ENCODE peak calls at places on chromosomes 13 and 19, in four cellular contexts. One of them, this sample, is unnamed.
A peak's percentile ranks its signal among the peaks of the same experiment; 100 is the strongest.

GRCh38 chr13:111344471-111345191 is 24.2 kb downstream of the TEX29 start:
- DNase-seq in breast epithelium: no peak
- DNase-seq in RWPE1: peak; percentile 23
- DNase-seq in adrenal gland: no peak
- DNase-seq in this sample: peak; percentile 27

GRCh38 chr19:16076958-16077611 is 790 bp downstream of the TPM4 start:
- DNase-seq in breast epithelium: peak; percentile 61
- DNase-seq in RWPE1: no peak
- DNase-seq in adrenal gland: peak; percentile 59
- DNase-seq in this sample: no peak

GRCh38 chr19:45295873-45296272 is 26.8 kb downstream of the CKM start:
- DNase-seq in breast epithelium: no peak
- DNase-seq in RWPE1: no peak
- DNase-seq in adrenal gland: no peak
- DNase-seq in this sample: no peak

GRCh38 chr19:56084835-56085536 is 36.1 kb downstream of the ZNF787 start:
- DNase-seq in breast epithelium: peak; percentile 50
- DNase-seq in RWPE1: no peak
- DNase-seq in adrenal gland: no peak
- DNase-seq in this sample: no peak

GRCh38 chr13:36006347-36006746 is 124.8 kb downstream of the DCLK1 start:
- DNase-seq in breast epithelium: no peak
- DNase-seq in RWPE1: no peak
- DNase-seq in adrenal gland: no peak
- DNase-seq in this sample: no peak

GRCh38 chr13:31859546-31859945 is 120.2 kb downstream of the RXFP2 start:
- DNase-seq in breast epithelium: no peak
- DNase-seq in RWPE1: no peak
- DNase-seq in adrenal gland: no peak
- DNase-seq in this sample: no peak

GRCh38 chr19:11227201-11227886 is 12.1 kb upstream of the ANGPTL8 start:
- DNase-seq in breast epithelium: no peak
- DNase-seq in RWPE1: peak; percentile 48
- DNase-seq in adrenal gland: no peak
- DNase-seq in this sample: no peak

GRCh38 chr13:91240341-91240740 is 107.1 kb upstream of the MIR17HG start:
- DNase-seq in breast epithelium: no peak
- DNase-seq in RWPE1: no peak
- DNase-seq in adrenal gland: no peak
- DNase-seq in this sample: no peak

GRCh38 chr13:111158136-111158805 is 43.2 kb downstream of the ARHGEF7 start:
- DNase-seq in breast epithelium: no peak
- DNase-seq in RWPE1: no peak
- DNase-seq in adrenal gland: no peak
- DNase-seq in this sample: no peak

GRCh38 chr13:105627270-105627669 is 908.2 kb downstream of the EFNB2 start:
- DNase-seq in breast epithelium: no peak
- DNase-seq in RWPE1: no peak
- DNase-seq in adrenal gland: no peak
- DNase-seq in this sample: no peak

GRCh38 chr13:62320129-62320724 is 904.6 kb upstream of the PCDH20 start:
- DNase-seq in breast epithelium: no peak
- DNase-seq in RWPE1: peak; percentile 27
- DNase-seq in adrenal gland: no peak
- DNase-seq in this sample: no peak

GRCh38 chr19:9306443-9306842 is 3.2 kb downstream of the ZNF699 start:
- DNase-seq in breast epithelium: no peak
- DNase-seq in RWPE1: peak; percentile 3
- DNase-seq in adrenal gland: no peak
- DNase-seq in this sample: no peak

GRCh38 chr13:21898990-21899389 is 228.1 kb downstream of the FGF9 start:
- DNase-seq in breast epithelium: no peak
- DNase-seq in RWPE1: no peak
- DNase-seq in adrenal gland: peak; percentile 41
- DNase-seq in this sample: no peak

GRCh38 chr19:6481541-6482342 is at the start of gene DENND1C:
- DNase-seq in breast epithelium: no peak
- DNase-seq in RWPE1: no peak
- DNase-seq in adrenal gland: peak; percentile 59
- DNase-seq in this sample: no peak

GRCh38 chr13:80339578-80339840 is 1.4 kb downstream of the SPRY2 start:
- DNase-seq in breast epithelium: no peak
- DNase-seq in RWPE1: peak; percentile 26
- DNase-seq in adrenal gland: no peak
- DNase-seq in this sample: no peak

GRCh38 chr13:74771964-74772363 is 637.8 kb upstream of the KLF12 start:
- DNase-seq in breast epithelium: no peak
- DNase-seq in RWPE1: peak; percentile 25
- DNase-seq in adrenal gland: peak; percentile 21
- DNase-seq in this sample: no peak

GRCh38 chr19:35673121-35673804 is 6.9 kb downstream of the UPK1A start:
- DNase-seq in breast epithelium: no peak
- DNase-seq in RWPE1: peak; percentile 26
- DNase-seq in adrenal gland: peak; percentile 37
- DNase-seq in this sample: no peak

GRCh38 chr13:99087954-99088491 is 110.2 kb upstream of the DOCK9 start:
- DNase-seq in breast epithelium: no peak
- DNase-seq in RWPE1: no peak
- DNase-seq in adrenal gland: no peak
- DNase-seq in this sample: no peak

DNA sequence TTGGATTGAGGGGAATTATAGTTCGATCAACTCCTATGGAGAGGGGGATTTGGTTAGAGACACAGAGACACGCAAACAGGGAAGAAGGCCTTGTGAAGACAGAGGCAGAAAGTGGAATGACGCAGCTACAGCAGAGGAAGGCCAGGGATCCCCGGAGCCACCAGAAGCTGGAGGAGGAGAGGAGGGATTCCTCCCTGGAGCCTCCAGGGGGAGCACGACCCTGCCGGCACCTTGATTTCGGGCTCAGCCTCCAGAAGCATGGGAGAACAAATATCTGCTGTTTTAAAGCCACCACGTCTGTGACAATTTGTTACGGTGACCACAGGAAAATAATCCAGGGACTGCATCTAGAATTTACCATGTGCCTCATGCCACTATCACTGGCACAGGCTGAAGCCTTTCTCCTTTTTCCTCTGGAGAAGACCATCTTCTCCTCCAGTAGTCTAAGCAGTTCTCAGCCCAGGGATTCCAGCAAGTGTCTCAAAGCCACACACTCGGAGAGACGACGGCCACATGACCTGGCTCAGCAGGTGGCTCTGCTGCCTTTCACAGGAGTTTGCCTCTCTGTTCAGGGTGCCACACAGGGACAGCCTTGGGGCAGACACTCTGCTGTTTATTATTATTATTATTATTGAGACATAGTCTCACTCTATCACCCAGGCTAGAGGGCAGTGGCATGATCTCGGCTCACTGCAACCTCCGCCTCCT is 39.9 kb upstream of the CCNE1 start:
- DNase-seq in breast epithelium: no peak
- DNase-seq in RWPE1: peak; percentile 63
- DNase-seq in adrenal gland: peak; percentile 84
- DNase-seq in this sample: peak; percentile 58
- TF ChIP-seq CTCF in breast epithelium: peak; percentile 52
- TF ChIP-seq CTCF in RWPE1: peak; percentile 68
- TF ChIP-seq CTCF in adrenal gland: peak; percentile 82
- TF ChIP-seq CTCF in this sample: peak; percentile 81

DNA sequence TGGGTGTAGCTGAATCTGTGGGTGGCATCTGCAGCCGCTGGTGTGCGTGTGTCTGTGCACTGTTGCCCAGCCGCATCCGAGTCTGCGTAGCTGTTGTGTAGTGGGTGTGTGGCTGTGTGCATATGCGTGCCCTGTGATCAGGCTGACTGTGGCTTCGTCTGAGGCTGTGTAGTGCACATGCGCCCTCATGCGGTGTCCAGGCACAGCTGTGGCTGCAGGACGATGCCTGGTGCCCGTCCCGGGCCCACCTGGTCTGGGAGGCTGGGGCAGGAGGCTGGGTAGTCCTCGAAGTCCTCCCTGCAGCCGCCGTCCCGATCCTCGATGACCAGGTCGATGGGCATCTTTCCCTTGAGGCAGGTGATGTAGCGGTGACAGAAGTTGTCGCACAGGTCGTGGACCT is 4.9 kb downstream of the MEIS3 start:
- DNase-seq in breast epithelium: no peak
- DNase-seq in RWPE1: no peak
- DNase-seq in adrenal gland: peak; percentile 37
- DNase-seq in this sample: no peak
- TF ChIP-seq CTCF in breast epithelium: no peak
- TF ChIP-seq CTCF in RWPE1: no peak
- TF ChIP-seq CTCF in adrenal gland: peak; percentile 15
- TF ChIP-seq CTCF in this sample: no peak

DNA sequence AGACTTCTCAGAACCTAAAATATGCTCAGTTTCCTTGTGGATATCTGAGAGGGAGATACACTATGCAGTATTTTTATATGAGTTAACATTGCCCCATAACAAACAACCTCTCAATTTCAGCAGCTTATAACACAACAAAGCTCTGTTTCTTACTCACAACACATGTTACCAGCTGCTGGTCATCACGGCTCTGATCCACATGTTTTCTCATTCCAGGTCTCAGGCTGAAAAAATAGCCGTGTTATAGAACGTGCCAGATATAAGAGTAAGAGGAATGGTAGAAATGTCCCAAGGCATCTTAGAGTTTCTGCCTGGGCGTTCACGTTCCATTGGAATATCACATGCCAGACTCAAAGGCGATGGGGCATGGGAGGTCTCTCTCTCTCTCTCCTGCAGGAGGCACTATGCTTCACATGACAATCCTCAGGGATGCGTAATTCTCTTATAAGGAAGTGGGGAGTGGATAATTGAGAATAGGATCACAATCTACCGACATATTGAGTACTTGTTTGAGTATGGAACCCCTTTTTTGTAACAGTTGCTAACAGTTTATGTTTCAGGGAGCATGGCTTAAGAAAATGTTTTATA is 246.6 kb downstream of the NHLRC3 start:
- DNase-seq in breast epithelium: no peak
- DNase-seq in RWPE1: no peak
- DNase-seq in adrenal gland: no peak
- DNase-seq in this sample: no peak
- TF ChIP-seq CTCF in breast epithelium: no peak
- TF ChIP-seq CTCF in RWPE1: no peak
- TF ChIP-seq CTCF in adrenal gland: no peak
- TF ChIP-seq CTCF in this sample: no peak

DNA sequence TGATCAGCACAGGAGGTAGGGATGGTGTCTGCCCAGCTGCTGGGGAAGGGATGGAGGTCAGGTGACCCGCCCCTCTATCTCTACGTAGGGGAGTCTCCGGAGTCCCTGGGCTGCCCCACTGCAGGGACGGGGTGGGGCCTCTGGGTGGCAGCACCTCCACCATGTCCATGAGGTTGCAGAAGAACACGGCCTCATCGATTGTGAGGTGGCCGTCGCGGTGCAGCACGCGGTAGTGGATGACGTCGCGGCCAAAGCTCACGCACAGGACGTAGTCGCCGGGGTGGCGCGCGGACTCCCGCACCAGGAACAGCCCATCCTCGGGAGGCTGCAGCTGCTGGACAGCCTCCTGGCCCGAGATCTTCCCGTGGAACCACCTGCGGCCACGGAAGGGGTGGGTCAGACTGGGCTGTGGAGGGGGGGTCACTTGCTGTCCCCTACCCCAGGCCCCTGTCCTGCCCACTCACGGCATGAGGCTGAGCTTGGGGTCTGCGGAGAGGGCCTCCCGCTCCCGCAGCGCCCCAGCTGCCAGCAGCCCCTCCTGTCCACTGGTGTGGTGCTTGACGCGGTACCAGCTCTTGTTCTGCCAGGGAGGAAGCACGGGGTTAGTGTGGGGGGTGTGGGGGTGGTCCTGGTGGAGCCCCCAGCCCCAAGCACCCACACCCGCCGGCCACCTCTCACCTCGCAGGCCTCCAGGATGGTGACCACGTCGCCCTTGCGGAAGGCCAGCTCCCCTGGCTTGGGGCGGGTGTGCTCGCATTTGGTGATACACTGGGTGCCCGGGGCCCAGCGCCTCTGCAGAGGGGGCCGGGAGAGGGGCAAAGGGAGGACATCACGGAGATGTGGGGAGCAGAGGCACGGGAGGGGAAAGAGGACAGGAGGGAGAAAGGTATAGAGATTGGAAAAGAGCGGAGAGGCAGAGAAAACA is 2.3 kb downstream of the MATK start:
- DNase-seq in breast epithelium: no peak
- DNase-seq in RWPE1: peak; percentile 18
- DNase-seq in adrenal gland: no peak
- DNase-seq in this sample: no peak
- TF ChIP-seq CTCF in breast epithelium: no peak
- TF ChIP-seq CTCF in RWPE1: no peak
- TF ChIP-seq CTCF in adrenal gland: no peak
- TF ChIP-seq CTCF in this sample: peak; percentile 16

DNA sequence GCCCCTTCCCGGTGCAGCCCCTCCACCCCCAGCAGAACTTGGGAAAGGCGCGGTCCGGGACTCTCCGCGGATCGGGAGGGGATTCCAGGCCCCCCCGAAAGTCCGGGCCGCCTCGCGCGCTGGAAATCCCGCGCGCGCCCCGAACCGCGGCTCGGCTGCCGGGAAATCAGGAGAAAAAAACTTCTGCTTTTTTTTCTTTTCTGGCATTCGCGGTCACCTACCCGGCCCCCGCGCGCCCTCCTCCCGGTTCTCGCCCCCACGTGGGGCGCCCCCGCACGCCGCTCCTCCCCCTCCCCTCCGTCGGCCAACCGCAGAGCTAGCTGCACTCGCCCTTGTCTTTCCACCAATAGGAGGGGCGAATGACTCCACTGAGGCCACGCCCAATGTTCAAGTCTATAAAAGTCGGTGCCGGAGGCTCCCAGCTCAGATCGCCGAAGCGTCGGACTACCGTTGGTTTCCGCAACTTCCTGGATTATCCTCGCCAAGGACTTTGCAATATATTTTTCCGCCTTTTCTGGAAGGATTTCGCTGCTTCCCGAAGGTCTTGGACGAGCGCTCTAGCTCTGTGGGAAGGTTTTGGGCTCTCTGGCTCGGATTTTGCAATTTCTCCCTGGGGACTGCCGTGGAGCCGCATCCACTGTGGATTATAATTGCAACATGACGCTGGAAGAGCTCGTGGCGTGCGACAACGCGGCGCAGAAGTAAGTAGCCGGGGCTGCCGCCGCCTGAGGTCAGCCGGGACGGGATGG is at the start of gene GADD45B:
- DNase-seq in breast epithelium: peak; percentile 96
- DNase-seq in RWPE1: peak; percentile 100
- DNase-seq in adrenal gland: peak; percentile 99
- DNase-seq in this sample: peak; percentile 90
- TF ChIP-seq CTCF in breast epithelium: peak; percentile 25
- TF ChIP-seq CTCF in RWPE1: no peak
- TF ChIP-seq CTCF in adrenal gland: no peak
- TF ChIP-seq CTCF in this sample: no peak

GRCh38 chr13:97366172-97366688 is 67.7 kb upstream of the RAP2A start:
- DNase-seq in breast epithelium: no peak
- DNase-seq in RWPE1: no peak
- DNase-seq in adrenal gland: no peak
- DNase-seq in this sample: no peak
- TF ChIP-seq CTCF in breast epithelium: no peak
- TF ChIP-seq CTCF in RWPE1: no peak
- TF ChIP-seq CTCF in adrenal gland: no peak
- TF ChIP-seq CTCF in this sample: no peak

GRCh38 chr19:41263850-41264580 is at the start of gene HNRNPUL1:
- DNase-seq in breast epithelium: peak; percentile 100
- DNase-seq in RWPE1: peak; percentile 100
- DNase-seq in adrenal gland: peak; percentile 100
- DNase-seq in this sample: peak; percentile 98
- TF ChIP-seq CTCF in breast epithelium: peak; percentile 37
- TF ChIP-seq CTCF in RWPE1: no peak
- TF ChIP-seq CTCF in adrenal gland: peak; percentile 13
- TF ChIP-seq CTCF in this sample: peak; percentile 47